ENCODE peak calls at places on chromosomes 4 and X, in eight cellular contexts. I is OCI-LY7; F is GM20000; R is activated effector memory CD4-positive, alpha-beta T cell treated with Interleukin-2 at 50 U/mL for 16 hours; L is AG04450; X is CD4-positive, alpha-beta T cell; H is activated CD4-positive, alpha-beta T cell treated with anti-CD3 and anti-CD28 coated beads for 48 hours; J is right atrium auricular region. G is an unnamed sample.

GRCh38 chrX:10017866-10018265 is 50.7 kb downstream of the CLDN34 start:
- DNase-seq in I (peak; percentile 21), F (no peak), R (no peak), L (no peak), X (no peak), H (no peak), J (no peak), G (no peak)

GRCh38 chr4:40856836-40857362 is 107.1 kb downstream of the NSUN7 start:
- DNase-seq in I (peak; percentile 79), F (peak; percentile 82), R (no peak), L (no peak), X (no peak), H (peak; percentile 76), J (peak; percentile 60), G (peak; percentile 85)

GRCh38 chr4:81164126-81164525 is 50.9 kb downstream of the PRKG2 start:
- DNase-seq in I (no peak), F (no peak), R (no peak), L (no peak), X (no peak), H (no peak), J (no peak), G (no peak)

GRCh38 chr4:139266583-139267257 is 13.3 kb downstream of the MGARP start:
- DNase-seq in I (peak; percentile 86), F (peak; percentile 89), R (peak; percentile 56), L (no peak), X (peak; percentile 52), H (peak; percentile 90), J (peak; percentile 73), G (no peak)

GRCh38 chrX:39000802-39001201 is 199.5 kb downstream of the MID1IP1 start:
- DNase-seq in I (no peak), F (no peak), R (no peak), L (peak; percentile 21), X (no peak), H (no peak), J (no peak), G (no peak)

GRCh38 chrX:51894697-51895336 is 1.4 kb downstream of the MAGED1 start:
- DNase-seq in I (no peak), F (peak; percentile 20), R (no peak), L (no peak), X (no peak), H (no peak), J (no peak), G (no peak)

GRCh38 chr4:21083413-21083812 is 383.2 kb downstream of the PACRGL start:
- DNase-seq in I (no peak), F (no peak), R (no peak), L (no peak), X (no peak), H (no peak), J (no peak), G (no peak)

GRCh38 chr4:128394778-128395177 is 107.2 kb upstream of the PGRMC2 start:
- DNase-seq in I (no peak), F (no peak), R (no peak), L (no peak), X (no peak), H (no peak), J (no peak), G (no peak)

GRCh38 chrX:152138388-152138784 is at the start of gene MAGEA10:
- DNase-seq in I (no peak), F (no peak), R (no peak), L (no peak), X (no peak), H (no peak), J (no peak), G (no peak)

GRCh38 chr4:37715889-37716402 is 29.8 kb upstream of the RELL1 start:
- DNase-seq in I (no peak), F (peak; percentile 39), R (no peak), L (peak; percentile 20), X (no peak), H (peak; percentile 51), J (no peak), G (no peak)

GRCh38 chr4:93368968-93369367 is 459.6 kb upstream of the ATOH1 start:
- DNase-seq in I (no peak), F (no peak), R (no peak), L (no peak), X (no peak), H (no peak), J (no peak), G (no peak)

GRCh38 chr4:166655231-166655630 is 579.1 kb downstream of the SPOCK3 start:
- DNase-seq in I (no peak), F (no peak), R (no peak), L (no peak), X (no peak), H (no peak), J (no peak), G (no peak)

GRCh38 chr4:185625503-185625902 is 90.2 kb upstream of the PDLIM3 start:
- DNase-seq in I (no peak), F (no peak), R (no peak), L (no peak), X (no peak), H (no peak), J (no peak), G (no peak)

GRCh38 chrX:39855748-39856129 is 242.0 kb downstream of the BCOR start:
- DNase-seq in I (peak; percentile 60), F (peak; percentile 51), R (peak; percentile 65), L (no peak), X (peak; percentile 77), H (peak; percentile 87), J (no peak), G (no peak)

GRCh38 chr4:139738846-139739613 is 73.4 kb downstream of the MGST2 start:
- DNase-seq in I (no peak), F (no peak), R (no peak), L (no peak), X (no peak), H (no peak), J (peak; percentile 32), G (peak; percentile 20)

GRCh38 chr4:88706574-88706973 is 8.9 kb upstream of the NAP1L5 start:
- DNase-seq in I (no peak), F (no peak), R (no peak), L (peak; percentile 43), X (no peak), H (no peak), J (no peak), G (no peak)

GRCh38 chr4:77142642-77143020 is 14.4 kb upstream of the CCNG2 start:
- DNase-seq in I (no peak), F (no peak), R (no peak), L (no peak), X (no peak), H (no peak), J (no peak), G (no peak)

GRCh38 chr4:176377705-176378302 is 58.0 kb downstream of the SPCS3 start:
- DNase-seq in I (peak; percentile 21), F (peak; percentile 26), R (no peak), L (no peak), X (no peak), H (no peak), J (no peak), G (no peak)

GRCh38 chrX:113510586-113510985 is 670.0 kb upstream of the AMOT start:
- DNase-seq in I (no peak), F (no peak), R (no peak), L (no peak), X (no peak), H (no peak), J (no peak), G (no peak)

GRCh38 chr4:38387348-38387747 is 276.7 kb upstream of the KLF3 start:
- DNase-seq in I (no peak), F (no peak), R (no peak), L (no peak), X (no peak), H (no peak), J (peak; percentile 91), G (no peak)

GRCh38 chrX:21725498-21725897 is 32.4 kb downstream of the SMPX start:
- DNase-seq in I (no peak), F (no peak), R (no peak), L (peak; percentile 33), X (no peak), H (no peak), J (no peak), G (no peak)

GRCh38 chr4:110049951-110050925 is 137.6 kb downstream of the EGF start:
- DNase-seq in I (peak; percentile 58), F (peak; percentile 44), R (peak; percentile 16), L (peak; percentile 20), X (peak; percentile 32), H (peak; percentile 61), J (no peak), G (no peak)

GRCh38 chrX:138763761-138764160 is 52.2 kb upstream of the FGF13 start:
- DNase-seq in I (no peak), F (no peak), R (no peak), L (no peak), X (no peak), H (no peak), J (no peak), G (no peak)

GRCh38 chr4:4864940-4865704 is 5.7 kb downstream of the MSX1 start:
- DNase-seq in I (no peak), F (peak; percentile 38), R (no peak), L (no peak), X (no peak), H (no peak), J (no peak), G (no peak)

GRCh38 chr4:134624365-134624764 is 422.8 kb upstream of the PABPC4L start:
- DNase-seq in I (no peak), F (no peak), R (no peak), L (no peak), X (no peak), H (no peak), J (no peak), G (no peak)

GRCh38 chrX:100642296-100642695 is 1.7 kb upstream of the SRPX2 start:
- DNase-seq in I (no peak), F (no peak), R (no peak), L (no peak), X (no peak), H (no peak), J (no peak), G (no peak)

GRCh38 chr4:26020896-26021295 is 106.9 kb downstream of the SMIM20 start:
- DNase-seq in I (no peak), F (no peak), R (no peak), L (peak; percentile 18), X (no peak), H (no peak), J (no peak), G (no peak)

GRCh38 chrX:74505437-74505836 is 84.1 kb downstream of the SLC16A2 start:
- DNase-seq in I (no peak), F (no peak), R (no peak), L (no peak), X (no peak), H (no peak), J (no peak), G (no peak)

G was measured in type B pancreatic cell.